ENCODE peak calls at places on chromosomes 16 and 17, in nine cellular contexts. D is NCI-H2029 treated with DMSO at 0.1 percent for 48 hours; F is A172; E is PC-3; V is CD4-positive, alpha-beta T cell; R is T-helper 2 cell; U is lung microvascular endothelial cell; T is OCI-M1; J is NCI-H1092. C is an unnamed sample.

GRCh38 chr17:6936370-6937028 is 59.4 kb upstream of the ALOX12 start:
- DNase-seq in J (no peak), E (no peak), F (peak), U (peak), T (peak), D (no peak), R (peak), V (no peak), C (no peak)

GRCh38 chr16:49281843-49282642 is 405 bp upstream of the CBLN1 start:
- DNase-seq in D (peak), F (no peak), J (peak), E (peak), T (no peak), R (no peak), V (no peak), U (peak), C (peak)

GRCh38 chr17:82012482-82013295 is 10.0 kb downstream of the CENPX start:
- DNase-seq in T (no peak), J (no peak), U (no peak), R (no peak), F (no peak), D (no peak), V (no peak), E (no peak), C (no peak)

GRCh38 chr17:75764417-75764710 is 628 bp downstream of the GALK1 start:
- DNase-seq in R (no peak), J (no peak), F (no peak), V (no peak), E (no peak), D (no peak), U (no peak), T (no peak), C (no peak)

GRCh38 chr17:2797632-2798031 is 1.4 kb downstream of the RAP1GAP2 start:
- DNase-seq in U (no peak), E (no peak), V (no peak), F (no peak), R (no peak), J (peak), T (no peak), D (no peak), C (no peak)

GRCh38 chr16:81185416-81185815 is 53.1 kb upstream of the BCO1 start:
- DNase-seq in V (no peak), D (no peak), U (no peak), F (no peak), J (no peak), T (no peak), E (no peak), R (no peak), C (no peak)

GRCh38 chr17:32285770-32286517 is 20.3 kb downstream of the RHBDL3 start:
- DNase-seq in R (no peak), F (no peak), T (no peak), U (no peak), D (no peak), V (no peak), J (peak), E (no peak), C (no peak)

GRCh38 chr16:35391328-35391727 is 1931.9 kb downstream of the TP53TG3F start:
- DNase-seq in U (peak), E (peak), R (no peak), J (no peak), T (peak), F (peak), V (no peak), D (peak), C (no peak)

GRCh38 chr17:67528751-67529436 is 151.8 kb downstream of the PITPNC1 start:
- DNase-seq in E (peak), F (peak), J (peak), T (no peak), U (peak), R (no peak), V (no peak), D (peak), C (peak)

GRCh38 chr17:30571921-30572320 is 94.7 kb downstream of the GOSR1 start:
- DNase-seq in D (no peak), F (no peak), V (no peak), E (no peak), U (no peak), T (no peak), R (no peak), J (no peak), C (no peak)

GRCh38 chr16:89922477-89922883 is 662 bp upstream of the TUBB3 start:
- DNase-seq in J (peak), R (no peak), D (no peak), V (no peak), U (peak), F (peak), T (peak), E (peak), C (peak)

GRCh38 chr17:614637-615546 is 99.7 kb downstream of the VPS53 start:
- DNase-seq in J (no peak), T (no peak), F (peak), E (peak), D (no peak), V (no peak), U (no peak), R (no peak), C (peak)

GRCh38 chr17:79975498-79976134 is 60.1 kb downstream of the TBC1D16 start:
- DNase-seq in E (no peak), F (no peak), D (no peak), J (no peak), U (no peak), T (no peak), V (no peak), R (no peak), C (no peak)

GRCh38 chr17:67266496-67266895 is 21.5 kb upstream of the HELZ start:
- DNase-seq in E (no peak), J (no peak), F (no peak), R (no peak), U (no peak), V (no peak), T (no peak), D (no peak), C (no peak)

C was measured in RWPE1.